ENCODE peak calls at places on chromosomes 1 and 21, in ten cellular contexts. J, B, E, Y, Z, O, A, G, R and K are unnamed samples.

GRCh38 chr1:58823481-58824010 is 39.7 kb upstream of the JUN start:
- DNase-seq in J (no peak), B (no peak), E (no peak), Y (no peak), Z (no peak), O (peak), A (peak), G (no peak), R (no peak), K (peak)

GRCh38 chr1:147735423-147735822 is 25.0 kb downstream of the GJA5 start:
- DNase-seq in J (no peak), B (no peak), E (no peak), Y (no peak), Z (no peak), O (no peak), A (no peak), G (no peak), R (no peak), K (no peak)

GRCh38 chr1:37795340-37796110 is 1.9 kb downstream of the MANEAL start:
- DNase-seq in J (no peak), B (peak), E (peak), Y (peak), Z (peak), O (no peak), A (no peak), G (no peak), R (peak), K (peak)

GRCh38 chr1:33931115-33931475 is 67.2 kb downstream of the HMGB4 start:
- DNase-seq in J (no peak), B (no peak), E (no peak), Y (no peak), Z (no peak), O (no peak), A (no peak), G (no peak), R (no peak), K (no peak)

GRCh38 chr1:171902527-171902926 is 61.2 kb downstream of the DNM3 start:
- DNase-seq in J (no peak), B (no peak), E (no peak), Y (no peak), Z (no peak), O (no peak), A (no peak), G (no peak), R (no peak), K (peak)

GRCh38 chr1:236491469-236492136 is 32.2 kb upstream of the LGALS8 start:
- DNase-seq in J (no peak), B (no peak), E (no peak), Y (no peak), Z (no peak), O (no peak), A (no peak), G (no peak), R (no peak), K (no peak)

GRCh38 chr1:200892546-200892945 is 2.2 kb upstream of the INAVA start:
- DNase-seq in J (no peak), B (no peak), E (no peak), Y (no peak), Z (no peak), O (no peak), A (no peak), G (no peak), R (no peak), K (no peak)

GRCh38 chr1:209755926-209756607 is at the start of gene TRAF3IP3:
- DNase-seq in J (peak), B (peak), E (no peak), Y (peak), Z (peak), O (no peak), A (no peak), G (no peak), R (peak), K (no peak)

GRCh38 chr21:26844258-26845065 is 747 bp downstream of the ADAMTS1 start:
- DNase-seq in J (no peak), B (peak), E (peak), Y (peak), Z (no peak), O (no peak), A (peak), G (no peak), R (no peak), K (no peak)

GRCh38 chr1:218377143-218377660 is 32.1 kb downstream of the TGFB2 start:
- DNase-seq in J (no peak), B (no peak), E (no peak), Y (no peak), Z (no peak), O (peak), A (peak), G (peak), R (no peak), K (peak)

GRCh38 chr1:172467446-172467845 is 23.6 kb upstream of the PIGC start:
- DNase-seq in J (no peak), B (no peak), E (no peak), Y (no peak), Z (no peak), O (no peak), A (peak), G (no peak), R (no peak), K (no peak)